ENCODE peak calls at places on chromosomes 13 and 19, in five cellular contexts. One of them, this sample, is unnamed.

GRCh38 chr19:56543776-56544175 is 5.0 kb downstream of the ZFP28 start:
- DNase-seq in HL-60: no peak
- DNase-seq in stimulated activated CD4-positive, alpha-beta T cell treated with anti-CD3 and anti-CD28 coated beads, TNF-alpha, amount 100 ng/mL, for 48 hours: no peak
- DNase-seq in colonic mucosa: no peak
- DNase-seq in AG09319: no peak
- DNase-seq in this sample: no peak

GRCh38 chr13:47800593-47800992 is 200.5 kb downstream of the SUCLA2 start:
- DNase-seq in AG09319: no peak
- DNase-seq in HL-60: no peak
- DNase-seq in colonic mucosa: no peak
- DNase-seq in stimulated activated CD4-positive, alpha-beta T cell treated with anti-CD3 and anti-CD28 coated beads, TNF-alpha, amount 100 ng/mL, for 48 hours: no peak
- DNase-seq in this sample: no peak

GRCh38 chr13:77698211-77699058 is 948 bp downstream of the SLAIN1 start:
- DNase-seq in colonic mucosa: peak; percentile 28
- DNase-seq in AG09319: no peak
- DNase-seq in stimulated activated CD4-positive, alpha-beta T cell treated with anti-CD3 and anti-CD28 coated beads, TNF-alpha, amount 100 ng/mL, for 48 hours: peak; percentile 15
- DNase-seq in HL-60: peak; percentile 38
- DNase-seq in this sample: peak; percentile 39

GRCh38 chr19:1017906-1018305 is 3.0 kb downstream of the TMEM259 start:
- DNase-seq in HL-60: no peak
- DNase-seq in stimulated activated CD4-positive, alpha-beta T cell treated with anti-CD3 and anti-CD28 coated beads, TNF-alpha, amount 100 ng/mL, for 48 hours: no peak
- DNase-seq in AG09319: no peak
- DNase-seq in colonic mucosa: no peak
- DNase-seq in this sample: no peak

GRCh38 chr13:32940601-32941000 is 75.6 kb upstream of the KL start:
- DNase-seq in colonic mucosa: no peak
- DNase-seq in stimulated activated CD4-positive, alpha-beta T cell treated with anti-CD3 and anti-CD28 coated beads, TNF-alpha, amount 100 ng/mL, for 48 hours: no peak
- DNase-seq in AG09319: no peak
- DNase-seq in HL-60: no peak
- DNase-seq in this sample: no peak

GRCh38 chr13:58583961-58584360 is 952.4 kb downstream of the PCDH17 start:
- DNase-seq in colonic mucosa: no peak
- DNase-seq in HL-60: no peak
- DNase-seq in AG09319: no peak
- DNase-seq in stimulated activated CD4-positive, alpha-beta T cell treated with anti-CD3 and anti-CD28 coated beads, TNF-alpha, amount 100 ng/mL, for 48 hours: no peak
- DNase-seq in this sample: no peak

GRCh38 chr19:7792286-7792685 is 29.2 kb downstream of the CLEC4M start:
- DNase-seq in AG09319: no peak
- DNase-seq in stimulated activated CD4-positive, alpha-beta T cell treated with anti-CD3 and anti-CD28 coated beads, TNF-alpha, amount 100 ng/mL, for 48 hours: no peak
- DNase-seq in colonic mucosa: no peak
- DNase-seq in HL-60: no peak
- DNase-seq in this sample: no peak

GRCh38 chr19:55383789-55384575 is at the start of gene TMEM238:
- DNase-seq in colonic mucosa: peak; percentile 83
- DNase-seq in stimulated activated CD4-positive, alpha-beta T cell treated with anti-CD3 and anti-CD28 coated beads, TNF-alpha, amount 100 ng/mL, for 48 hours: peak; percentile 44
- DNase-seq in AG09319: no peak
- DNase-seq in HL-60: peak; percentile 64
- DNase-seq in this sample: peak; percentile 87

GRCh38 chr19:543912-544608 is at the start of gene GZMM:
- DNase-seq in colonic mucosa: no peak
- DNase-seq in AG09319: no peak
- DNase-seq in HL-60: no peak
- DNase-seq in stimulated activated CD4-positive, alpha-beta T cell treated with anti-CD3 and anti-CD28 coated beads, TNF-alpha, amount 100 ng/mL, for 48 hours: peak; percentile 48
- DNase-seq in this sample: no peak

GRCh38 chr13:102484329-102484728 is 82.5 kb upstream of the FGF14 start:
- DNase-seq in colonic mucosa: no peak
- DNase-seq in AG09319: no peak
- DNase-seq in stimulated activated CD4-positive, alpha-beta T cell treated with anti-CD3 and anti-CD28 coated beads, TNF-alpha, amount 100 ng/mL, for 48 hours: no peak
- DNase-seq in HL-60: no peak
- DNase-seq in this sample: no peak

GRCh38 chr19:35346193-35347052 is 1.3 kb upstream of the FFAR1 start:
- DNase-seq in AG09319: no peak
- DNase-seq in colonic mucosa: peak; percentile 42
- DNase-seq in stimulated activated CD4-positive, alpha-beta T cell treated with anti-CD3 and anti-CD28 coated beads, TNF-alpha, amount 100 ng/mL, for 48 hours: peak; percentile 63
- DNase-seq in HL-60: peak; percentile 18
- DNase-seq in this sample: no peak

GRCh38 chr19:12891553-12892021 is 627 bp downstream of the GCDH start:
- DNase-seq in HL-60: no peak
- DNase-seq in colonic mucosa: no peak
- DNase-seq in AG09319: no peak
- DNase-seq in stimulated activated CD4-positive, alpha-beta T cell treated with anti-CD3 and anti-CD28 coated beads, TNF-alpha, amount 100 ng/mL, for 48 hours: no peak
- DNase-seq in this sample: no peak

GRCh38 chr19:5343848-5344247 is 3.2 kb upstream of the PTPRS start:
- DNase-seq in stimulated activated CD4-positive, alpha-beta T cell treated with anti-CD3 and anti-CD28 coated beads, TNF-alpha, amount 100 ng/mL, for 48 hours: no peak
- DNase-seq in AG09319: peak; percentile 20
- DNase-seq in HL-60: no peak
- DNase-seq in colonic mucosa: no peak
- DNase-seq in this sample: no peak

GRCh38 chr19:1833540-1833939 is 14.7 kb downstream of the REXO1 start:
- DNase-seq in AG09319: no peak
- DNase-seq in colonic mucosa: no peak
- DNase-seq in stimulated activated CD4-positive, alpha-beta T cell treated with anti-CD3 and anti-CD28 coated beads, TNF-alpha, amount 100 ng/mL, for 48 hours: no peak
- DNase-seq in HL-60: no peak
- DNase-seq in this sample: no peak

GRCh38 chr13:110126391-110126961 is 180.5 kb downstream of the COL4A1 start:
- DNase-seq in stimulated activated CD4-positive, alpha-beta T cell treated with anti-CD3 and anti-CD28 coated beads, TNF-alpha, amount 100 ng/mL, for 48 hours: no peak
- DNase-seq in colonic mucosa: no peak
- DNase-seq in HL-60: no peak
- DNase-seq in AG09319: peak; percentile 67
- DNase-seq in this sample: no peak

GRCh38 chr19:7669641-7670040 is 792 bp downstream of the RETN start:
- DNase-seq in HL-60: no peak
- DNase-seq in AG09319: no peak
- DNase-seq in stimulated activated CD4-positive, alpha-beta T cell treated with anti-CD3 and anti-CD28 coated beads, TNF-alpha, amount 100 ng/mL, for 48 hours: no peak
- DNase-seq in colonic mucosa: no peak
- DNase-seq in this sample: no peak

GRCh38 chr19:45769821-45770191 is 754 bp upstream of the SIX5 start:
- DNase-seq in AG09319: no peak
- DNase-seq in HL-60: peak; percentile 45
- DNase-seq in colonic mucosa: peak; percentile 68
- DNase-seq in stimulated activated CD4-positive, alpha-beta T cell treated with anti-CD3 and anti-CD28 coated beads, TNF-alpha, amount 100 ng/mL, for 48 hours: no peak
- DNase-seq in this sample: no peak

GRCh38 chr19:34556500-34556899 is 74.9 kb downstream of the WTIP start:
- DNase-seq in AG09319: no peak
- DNase-seq in colonic mucosa: no peak
- DNase-seq in HL-60: peak; percentile 18
- DNase-seq in stimulated activated CD4-positive, alpha-beta T cell treated with anti-CD3 and anti-CD28 coated beads, TNF-alpha, amount 100 ng/mL, for 48 hours: no peak
- DNase-seq in this sample: no peak

GRCh38 chr13:57437587-57437986 is 194.0 kb upstream of the PCDH17 start:
- DNase-seq in stimulated activated CD4-positive, alpha-beta T cell treated with anti-CD3 and anti-CD28 coated beads, TNF-alpha, amount 100 ng/mL, for 48 hours: no peak
- DNase-seq in HL-60: no peak
- DNase-seq in AG09319: no peak
- DNase-seq in colonic mucosa: no peak
- DNase-seq in this sample: no peak

GRCh38 chr19:12727745-12728433 is 4.2 kb upstream of the TNPO2 start:
- DNase-seq in HL-60: no peak
- DNase-seq in colonic mucosa: no peak
- DNase-seq in stimulated activated CD4-positive, alpha-beta T cell treated with anti-CD3 and anti-CD28 coated beads, TNF-alpha, amount 100 ng/mL, for 48 hours: no peak
- DNase-seq in AG09319: no peak
- DNase-seq in this sample: no peak

GRCh38 chr13:83879431-83880171 is 2.7 kb downstream of the SLITRK1 start:
- DNase-seq in stimulated activated CD4-positive, alpha-beta T cell treated with anti-CD3 and anti-CD28 coated beads, TNF-alpha, amount 100 ng/mL, for 48 hours: no peak
- DNase-seq in colonic mucosa: no peak
- DNase-seq in HL-60: no peak
- DNase-seq in AG09319: no peak
- DNase-seq in this sample: no peak

GRCh38 chr13:35926859-35927530 is 204.2 kb downstream of the DCLK1 start:
- DNase-seq in AG09319: no peak
- DNase-seq in stimulated activated CD4-positive, alpha-beta T cell treated with anti-CD3 and anti-CD28 coated beads, TNF-alpha, amount 100 ng/mL, for 48 hours: no peak
- DNase-seq in HL-60: no peak
- DNase-seq in colonic mucosa: no peak
- DNase-seq in this sample: no peak

GRCh38 chr19:55390461-55390880 is 4.7 kb downstream of the RPL28 start:
- DNase-seq in colonic mucosa: no peak
- DNase-seq in stimulated activated CD4-positive, alpha-beta T cell treated with anti-CD3 and anti-CD28 coated beads, TNF-alpha, amount 100 ng/mL, for 48 hours: no peak
- DNase-seq in HL-60: no peak
- DNase-seq in AG09319: no peak
- DNase-seq in this sample: no peak

GRCh38 chr19:15194938-15195337 is 5.9 kb downstream of the NOTCH3 start:
- DNase-seq in stimulated activated CD4-positive, alpha-beta T cell treated with anti-CD3 and anti-CD28 coated beads, TNF-alpha, amount 100 ng/mL, for 48 hours: no peak
- DNase-seq in HL-60: no peak
- DNase-seq in colonic mucosa: no peak
- DNase-seq in AG09319: no peak
- DNase-seq in this sample: no peak

GRCh38 chr13:26420282-26420960 is 137.1 kb upstream of the WASF3 start:
- DNase-seq in colonic mucosa: no peak
- DNase-seq in stimulated activated CD4-positive, alpha-beta T cell treated with anti-CD3 and anti-CD28 coated beads, TNF-alpha, amount 100 ng/mL, for 48 hours: no peak
- DNase-seq in HL-60: no peak
- DNase-seq in AG09319: no peak
- DNase-seq in this sample: no peak

GRCh38 chr13:19596960-19597361 is 35.6 kb upstream of the TPTE2 start:
- DNase-seq in stimulated activated CD4-positive, alpha-beta T cell treated with anti-CD3 and anti-CD28 coated beads, TNF-alpha, amount 100 ng/mL, for 48 hours: no peak
- DNase-seq in HL-60: no peak
- DNase-seq in colonic mucosa: no peak
- DNase-seq in AG09319: no peak
- DNase-seq in this sample: no peak

GRCh38 chr13:109155301-109155761 is 525.9 kb downstream of the MYO16 start:
- DNase-seq in colonic mucosa: no peak
- DNase-seq in HL-60: no peak
- DNase-seq in AG09319: peak; percentile 56
- DNase-seq in stimulated activated CD4-positive, alpha-beta T cell treated with anti-CD3 and anti-CD28 coated beads, TNF-alpha, amount 100 ng/mL, for 48 hours: no peak
- DNase-seq in this sample: no peak

GRCh38 chr19:21611659-21612402 is 106.4 kb downstream of the ZNF429 start:
- DNase-seq in colonic mucosa: no peak
- DNase-seq in AG09319: no peak
- DNase-seq in stimulated activated CD4-positive, alpha-beta T cell treated with anti-CD3 and anti-CD28 coated beads, TNF-alpha, amount 100 ng/mL, for 48 hours: no peak
- DNase-seq in HL-60: no peak
- DNase-seq in this sample: no peak

GRCh38 chr19:2827840-2828489 is 8.3 kb downstream of the ZNF554 start:
- DNase-seq in HL-60: no peak
- DNase-seq in stimulated activated CD4-positive, alpha-beta T cell treated with anti-CD3 and anti-CD28 coated beads, TNF-alpha, amount 100 ng/mL, for 48 hours: no peak
- DNase-seq in colonic mucosa: no peak
- DNase-seq in AG09319: no peak
- DNase-seq in this sample: no peak

GRCh38 chr19:13103961-13104847 is 1.5 kb upstream of the LYL1 start:
- DNase-seq in HL-60: peak; percentile 95
- DNase-seq in colonic mucosa: peak; percentile 62
- DNase-seq in stimulated activated CD4-positive, alpha-beta T cell treated with anti-CD3 and anti-CD28 coated beads, TNF-alpha, amount 100 ng/mL, for 48 hours: peak; percentile 38
- DNase-seq in AG09319: no peak
- DNase-seq in this sample: no peak

GRCh38 chr13:76854894-76855293 is 31.3 kb downstream of the KCTD12 start:
- DNase-seq in colonic mucosa: no peak
- DNase-seq in stimulated activated CD4-positive, alpha-beta T cell treated with anti-CD3 and anti-CD28 coated beads, TNF-alpha, amount 100 ng/mL, for 48 hours: no peak
- DNase-seq in HL-60: no peak
- DNase-seq in AG09319: no peak
- DNase-seq in this sample: no peak

GRCh38 chr19:47598407-47599349 is 10.3 kb upstream of the BICRA start:
- DNase-seq in AG09319: peak; percentile 79
- DNase-seq in stimulated activated CD4-positive, alpha-beta T cell treated with anti-CD3 and anti-CD28 coated beads, TNF-alpha, amount 100 ng/mL, for 48 hours: no peak
- DNase-seq in HL-60: no peak
- DNase-seq in colonic mucosa: peak; percentile 53
- DNase-seq in this sample: no peak

GRCh38 chr13:100658363-100658762 is 16.2 kb downstream of the TMTC4 start:
- DNase-seq in HL-60: peak; percentile 36
- DNase-seq in AG09319: no peak
- DNase-seq in colonic mucosa: no peak
- DNase-seq in stimulated activated CD4-positive, alpha-beta T cell treated with anti-CD3 and anti-CD28 coated beads, TNF-alpha, amount 100 ng/mL, for 48 hours: no peak
- DNase-seq in this sample: peak; percentile 20

GRCh38 chr13:21043898-21044297 is 17.5 kb downstream of the LATS2 start:
- DNase-seq in AG09319: peak; percentile 64
- DNase-seq in stimulated activated CD4-positive, alpha-beta T cell treated with anti-CD3 and anti-CD28 coated beads, TNF-alpha, amount 100 ng/mL, for 48 hours: no peak
- DNase-seq in colonic mucosa: no peak
- DNase-seq in HL-60: no peak
- DNase-seq in this sample: no peak